ENCODE peak calls at places on chromosomes 11 and 22, in six cellular contexts. F, N, H, M, J and D are unnamed samples.

GRCh38 chr22:22687638-22688500 is 43.5 kb downstream of the GGTLC2 start:
- DNase-seq in M (peak; percentile 51), H (no peak), J (peak; percentile 34), F (no peak), N (no peak), D (peak; percentile 41)

GRCh38 chr11:117335399-117335798 is 7.7 kb downstream of the CEP164 start:
- DNase-seq in H (no peak), M (no peak), J (no peak), F (no peak), N (no peak), D (no peak)

GRCh38 chr11:45444796-45445195 is 158.7 kb upstream of the SYT13 start:
- DNase-seq in F (no peak), H (no peak), N (no peak), J (no peak), M (no peak), D (peak; percentile 74)

GRCh38 chr11:112179601-112180000 is 4.3 kb downstream of the BCO2 start:
- DNase-seq in F (no peak), J (no peak), M (no peak), N (no peak), H (no peak), D (no peak)

GRCh38 chr11:67376873-67377808 is 3.7 kb upstream of the CLCF1 start:
- DNase-seq in M (no peak), F (peak; percentile 49), H (no peak), N (no peak), J (peak; percentile 25), D (no peak)

GRCh38 chr22:48558606-48559402 is 1268.9 kb downstream of the BRD1 start:
- DNase-seq in F (peak; percentile 32), J (no peak), N (no peak), M (no peak), H (no peak), D (no peak)

GRCh38 chr11:34395916-34396555 is 38.2 kb upstream of the ABTB2 start:
- DNase-seq in M (no peak), F (no peak), J (no peak), H (no peak), N (no peak), D (no peak)

GRCh38 chr11:9459573-9460321 is 1.1 kb upstream of the ZNF143 start:
- DNase-seq in M (no peak), N (no peak), J (peak; percentile 51), F (no peak), H (no peak), D (peak; percentile 64)

GRCh38 chr22:43796567-43796966 is 15.5 kb downstream of the EFCAB6 start:
- DNase-seq in H (no peak), M (peak; percentile 16), N (no peak), F (no peak), J (peak; percentile 13), D (peak; percentile 54)

GRCh38 chr11:8699903-8700302 is 17.3 kb downstream of the RPL27A start:
- DNase-seq in J (no peak), H (no peak), N (no peak), M (peak; percentile 44), F (peak; percentile 71), D (peak; percentile 82)

GRCh38 chr11:126990716-126991480 is 9.7 kb downstream of the KIRREL3 start:
- DNase-seq in F (no peak), M (no peak), H (no peak), N (no peak), J (no peak), D (no peak)

GRCh38 chr11:54558919-54559318 is 44.9 kb downstream of the OR4C46 start:
- DNase-seq in M (no peak), J (no peak), F (no peak), H (no peak), N (no peak), D (no peak)

GRCh38 chr22:31377609-31378008 is 21.8 kb upstream of the DRG1 start:
- DNase-seq in H (no peak), F (no peak), N (no peak), M (no peak), J (no peak), D (no peak)

GRCh38 chr22:38316340-38317236 is 645 bp downstream of the CSNK1E start:
- DNase-seq in F (peak; percentile 81), H (peak; percentile 48), J (peak; percentile 29), M (peak; percentile 46), N (peak; percentile 46), D (peak; percentile 68)

GRCh38 chr11:77244277-77245014 is 57.0 kb downstream of the GDPD4 start:
- DNase-seq in M (no peak), N (no peak), J (no peak), H (no peak), F (no peak), D (no peak)

GRCh38 chr11:1879342-1879940 is 12.3 kb downstream of the PRR33 start:
- DNase-seq in M (no peak), F (no peak), N (peak; percentile 6), H (no peak), J (no peak), D (no peak)

GRCh38 chr11:17646451-17647145 is 72.8 kb upstream of the MYOD1 start:
- DNase-seq in M (no peak), N (no peak), H (no peak), F (no peak), J (no peak), D (no peak)

GRCh38 chr22:45428391-45429385 is 15.2 kb downstream of the RIBC2 start:
- DNase-seq in F (no peak), J (no peak), N (no peak), H (no peak), M (no peak), D (no peak)

GRCh38 chr11:45178890-45179663 is 32.6 kb downstream of the PRDM11 start:
- DNase-seq in J (no peak), F (no peak), M (no peak), H (no peak), N (no peak), D (peak; percentile 25)